ENCODE peak calls at places on chromosomes 12 and 14, in eight cellular contexts. One of them, this sample, is unnamed.

GRCh38 chr12:30973171-30973570 is 46.6 kb downstream of the TSPAN11 start:
- DNase-seq in anterior cingulate cortex: peak; percentile 33
- DNase-seq in right lobe of liver: no peak
- DNase-seq in EH: no peak
- DNase-seq in astrocyte of the spinal cord: no peak
- DNase-seq in tibial nerve: no peak
- DNase-seq in stimulated activated CD8-positive, alpha-beta memory T cell treated with anti-CD3 and anti-CD28 coated beads, Interleukin-15, amount 100 ng/mL, for 1 hour: no peak
- DNase-seq in activated naive CD4-positive, alpha-beta T cell treated with anti-CD3 and anti-CD28 coated beads for 36 hours: no peak
- DNase-seq in this sample: no peak

GRCh38 chr14:68771631-68772030 is 21.2 kb downstream of the ZFP36L1 start:
- DNase-seq in anterior cingulate cortex: no peak
- DNase-seq in right lobe of liver: no peak
- DNase-seq in EH: no peak
- DNase-seq in astrocyte of the spinal cord: no peak
- DNase-seq in tibial nerve: no peak
- DNase-seq in stimulated activated CD8-positive, alpha-beta memory T cell treated with anti-CD3 and anti-CD28 coated beads, Interleukin-15, amount 100 ng/mL, for 1 hour: no peak
- DNase-seq in activated naive CD4-positive, alpha-beta T cell treated with anti-CD3 and anti-CD28 coated beads for 36 hours: peak; percentile 60
- DNase-seq in this sample: no peak

GRCh38 chr12:114512351-114512750 is 106.4 kb upstream of the TBX5 start:
- DNase-seq in anterior cingulate cortex: no peak
- DNase-seq in right lobe of liver: no peak
- DNase-seq in EH: no peak
- DNase-seq in astrocyte of the spinal cord: no peak
- DNase-seq in tibial nerve: no peak
- DNase-seq in stimulated activated CD8-positive, alpha-beta memory T cell treated with anti-CD3 and anti-CD28 coated beads, Interleukin-15, amount 100 ng/mL, for 1 hour: no peak
- DNase-seq in activated naive CD4-positive, alpha-beta T cell treated with anti-CD3 and anti-CD28 coated beads for 36 hours: no peak
- DNase-seq in this sample: no peak

GRCh38 chr12:6135071-6135470 is 10.6 kb upstream of the VWF start:
- DNase-seq in anterior cingulate cortex: no peak
- DNase-seq in right lobe of liver: no peak
- DNase-seq in EH: peak; percentile 39
- DNase-seq in astrocyte of the spinal cord: no peak
- DNase-seq in tibial nerve: no peak
- DNase-seq in stimulated activated CD8-positive, alpha-beta memory T cell treated with anti-CD3 and anti-CD28 coated beads, Interleukin-15, amount 100 ng/mL, for 1 hour: no peak
- DNase-seq in activated naive CD4-positive, alpha-beta T cell treated with anti-CD3 and anti-CD28 coated beads for 36 hours: no peak
- DNase-seq in this sample: peak; percentile 43

GRCh38 chr12:124829708-124830304 is 33.9 kb downstream of the SCARB1 start:
- DNase-seq in anterior cingulate cortex: no peak
- DNase-seq in right lobe of liver: no peak
- DNase-seq in EH: peak; percentile 46
- DNase-seq in astrocyte of the spinal cord: no peak
- DNase-seq in tibial nerve: no peak
- DNase-seq in stimulated activated CD8-positive, alpha-beta memory T cell treated with anti-CD3 and anti-CD28 coated beads, Interleukin-15, amount 100 ng/mL, for 1 hour: no peak
- DNase-seq in activated naive CD4-positive, alpha-beta T cell treated with anti-CD3 and anti-CD28 coated beads for 36 hours: no peak
- DNase-seq in this sample: no peak

GRCh38 chr12:109277899-109278762 is 31.0 kb downstream of the FOXN4 start:
- DNase-seq in anterior cingulate cortex: no peak
- DNase-seq in right lobe of liver: no peak
- DNase-seq in EH: peak; percentile 23
- DNase-seq in astrocyte of the spinal cord: no peak
- DNase-seq in tibial nerve: no peak
- DNase-seq in stimulated activated CD8-positive, alpha-beta memory T cell treated with anti-CD3 and anti-CD28 coated beads, Interleukin-15, amount 100 ng/mL, for 1 hour: no peak
- DNase-seq in activated naive CD4-positive, alpha-beta T cell treated with anti-CD3 and anti-CD28 coated beads for 36 hours: no peak
- DNase-seq in this sample: peak; percentile 2

GRCh38 chr14:54902521-54903420 is at the start of gene GCH1:
- DNase-seq in anterior cingulate cortex: peak; percentile 10
- DNase-seq in right lobe of liver: peak; percentile 88
- DNase-seq in EH: peak; percentile 44
- DNase-seq in astrocyte of the spinal cord: peak; percentile 33
- DNase-seq in tibial nerve: no peak
- DNase-seq in stimulated activated CD8-positive, alpha-beta memory T cell treated with anti-CD3 and anti-CD28 coated beads, Interleukin-15, amount 100 ng/mL, for 1 hour: peak; percentile 55
- DNase-seq in activated naive CD4-positive, alpha-beta T cell treated with anti-CD3 and anti-CD28 coated beads for 36 hours: peak; percentile 72
- DNase-seq in this sample: peak; percentile 79

GRCh38 chr14:104985675-104986486 is at the start of gene CLBA1:
- DNase-seq in anterior cingulate cortex: peak; percentile 73
- DNase-seq in right lobe of liver: peak; percentile 95
- DNase-seq in EH: peak; percentile 91
- DNase-seq in astrocyte of the spinal cord: peak; percentile 90
- DNase-seq in tibial nerve: no peak
- DNase-seq in stimulated activated CD8-positive, alpha-beta memory T cell treated with anti-CD3 and anti-CD28 coated beads, Interleukin-15, amount 100 ng/mL, for 1 hour: peak; percentile 64
- DNase-seq in activated naive CD4-positive, alpha-beta T cell treated with anti-CD3 and anti-CD28 coated beads for 36 hours: peak; percentile 81
- DNase-seq in this sample: peak; percentile 90

GRCh38 chr14:94373708-94374107 is 14.7 kb downstream of the SERPINA1 start:
- DNase-seq in anterior cingulate cortex: no peak
- DNase-seq in right lobe of liver: no peak
- DNase-seq in EH: peak; percentile 98
- DNase-seq in astrocyte of the spinal cord: peak; percentile 96
- DNase-seq in tibial nerve: peak; percentile 39
- DNase-seq in stimulated activated CD8-positive, alpha-beta memory T cell treated with anti-CD3 and anti-CD28 coated beads, Interleukin-15, amount 100 ng/mL, for 1 hour: no peak
- DNase-seq in activated naive CD4-positive, alpha-beta T cell treated with anti-CD3 and anti-CD28 coated beads for 36 hours: no peak
- DNase-seq in this sample: peak; percentile 38

GRCh38 chr14:31286456-31287293 is 79.1 kb upstream of the HECTD1 start:
- DNase-seq in anterior cingulate cortex: no peak
- DNase-seq in right lobe of liver: no peak
- DNase-seq in EH: no peak
- DNase-seq in astrocyte of the spinal cord: no peak
- DNase-seq in tibial nerve: no peak
- DNase-seq in stimulated activated CD8-positive, alpha-beta memory T cell treated with anti-CD3 and anti-CD28 coated beads, Interleukin-15, amount 100 ng/mL, for 1 hour: no peak
- DNase-seq in activated naive CD4-positive, alpha-beta T cell treated with anti-CD3 and anti-CD28 coated beads for 36 hours: no peak
- DNase-seq in this sample: no peak

GRCh38 chr14:68612049-68612448 is 180.8 kb downstream of the ZFP36L1 start:
- DNase-seq in anterior cingulate cortex: no peak
- DNase-seq in right lobe of liver: no peak
- DNase-seq in EH: peak; percentile 35
- DNase-seq in astrocyte of the spinal cord: no peak
- DNase-seq in tibial nerve: no peak
- DNase-seq in stimulated activated CD8-positive, alpha-beta memory T cell treated with anti-CD3 and anti-CD28 coated beads, Interleukin-15, amount 100 ng/mL, for 1 hour: no peak
- DNase-seq in activated naive CD4-positive, alpha-beta T cell treated with anti-CD3 and anti-CD28 coated beads for 36 hours: no peak
- DNase-seq in this sample: peak; percentile 89

GRCh38 chr14:50675597-50675996 is 7.5 kb upstream of the SAV1 start:
- DNase-seq in anterior cingulate cortex: no peak
- DNase-seq in right lobe of liver: no peak
- DNase-seq in EH: peak; percentile 80
- DNase-seq in astrocyte of the spinal cord: no peak
- DNase-seq in tibial nerve: no peak
- DNase-seq in stimulated activated CD8-positive, alpha-beta memory T cell treated with anti-CD3 and anti-CD28 coated beads, Interleukin-15, amount 100 ng/mL, for 1 hour: no peak
- DNase-seq in activated naive CD4-positive, alpha-beta T cell treated with anti-CD3 and anti-CD28 coated beads for 36 hours: no peak
- DNase-seq in this sample: no peak

GRCh38 chr12:59657266-59657665 is 61.4 kb downstream of the SLC16A7 start:
- DNase-seq in anterior cingulate cortex: no peak
- DNase-seq in right lobe of liver: no peak
- DNase-seq in EH: peak; percentile 55
- DNase-seq in astrocyte of the spinal cord: peak; percentile 40
- DNase-seq in tibial nerve: no peak
- DNase-seq in stimulated activated CD8-positive, alpha-beta memory T cell treated with anti-CD3 and anti-CD28 coated beads, Interleukin-15, amount 100 ng/mL, for 1 hour: no peak
- DNase-seq in activated naive CD4-positive, alpha-beta T cell treated with anti-CD3 and anti-CD28 coated beads for 36 hours: no peak
- DNase-seq in this sample: peak; percentile 4